ENCODE peak calls at places on chromosomes 2 and 18, in eight cellular contexts. One of them, this sample, is unnamed.

GRCh38 chr2:27980242-27980641 is 89.7 kb downstream of the BABAM2 start:
- DNase-seq in stimulated activated CD4-positive, alpha-beta T cell treated with anti-CD3 and anti-CD28 coated beads, Interleukin-15, amount 100 ng/mL, for 24 hours: no peak
- DNase-seq in GM23248: no peak
- DNase-seq in GM04503: no peak
- DNase-seq in activated T-cell treated with anti-CD3 and anti-CD28 coated beads, Interleukin-2, amount 50 U/mL, for 1 hour: no peak
- DNase-seq in activated naive CD8-positive, alpha-beta T cell treated with anti-CD3 and anti-CD28 coated beads for 36 hours: no peak
- DNase-seq in PC-3: no peak
- DNase-seq in Caki2: no peak
- DNase-seq in this sample: no peak

GRCh38 chr2:133817680-133818566 is 249.7 kb upstream of the NCKAP5 start:
- DNase-seq in Caki2: peak
- DNase-seq in PC-3: peak
- DNase-seq in activated naive CD8-positive, alpha-beta T cell treated with anti-CD3 and anti-CD28 coated beads for 36 hours: no peak
- DNase-seq in stimulated activated CD4-positive, alpha-beta T cell treated with anti-CD3 and anti-CD28 coated beads, Interleukin-15, amount 100 ng/mL, for 24 hours: no peak
- DNase-seq in GM23248: peak
- DNase-seq in GM04503: peak
- DNase-seq in activated T-cell treated with anti-CD3 and anti-CD28 coated beads, Interleukin-2, amount 50 U/mL, for 1 hour: no peak
- DNase-seq in this sample: no peak

GRCh38 chr2:119630121-119630520 is 48.9 kb upstream of the TMEM177 start:
- DNase-seq in stimulated activated CD4-positive, alpha-beta T cell treated with anti-CD3 and anti-CD28 coated beads, Interleukin-15, amount 100 ng/mL, for 24 hours: no peak
- DNase-seq in activated T-cell treated with anti-CD3 and anti-CD28 coated beads, Interleukin-2, amount 50 U/mL, for 1 hour: no peak
- DNase-seq in Caki2: no peak
- DNase-seq in GM23248: no peak
- DNase-seq in activated naive CD8-positive, alpha-beta T cell treated with anti-CD3 and anti-CD28 coated beads for 36 hours: no peak
- DNase-seq in PC-3: no peak
- DNase-seq in GM04503: no peak
- DNase-seq in this sample: no peak

GRCh38 chr2:42421601-42422252 is 60.7 kb upstream of the COX7A2L start:
- DNase-seq in activated T-cell treated with anti-CD3 and anti-CD28 coated beads, Interleukin-2, amount 50 U/mL, for 1 hour: no peak
- DNase-seq in GM04503: no peak
- DNase-seq in stimulated activated CD4-positive, alpha-beta T cell treated with anti-CD3 and anti-CD28 coated beads, Interleukin-15, amount 100 ng/mL, for 24 hours: no peak
- DNase-seq in Caki2: no peak
- DNase-seq in GM23248: peak
- DNase-seq in activated naive CD8-positive, alpha-beta T cell treated with anti-CD3 and anti-CD28 coated beads for 36 hours: no peak
- DNase-seq in PC-3: peak
- DNase-seq in this sample: no peak

GRCh38 chr2:26241928-26242436 is 2.5 kb downstream of the HADHA start:
- DNase-seq in stimulated activated CD4-positive, alpha-beta T cell treated with anti-CD3 and anti-CD28 coated beads, Interleukin-15, amount 100 ng/mL, for 24 hours: no peak
- DNase-seq in PC-3: no peak
- DNase-seq in GM04503: no peak
- DNase-seq in activated T-cell treated with anti-CD3 and anti-CD28 coated beads, Interleukin-2, amount 50 U/mL, for 1 hour: no peak
- DNase-seq in activated naive CD8-positive, alpha-beta T cell treated with anti-CD3 and anti-CD28 coated beads for 36 hours: no peak
- DNase-seq in Caki2: no peak
- DNase-seq in GM23248: no peak
- DNase-seq in this sample: no peak

GRCh38 chr2:213261715-213262114 is 22.5 kb upstream of the SPAG16 start:
- DNase-seq in GM04503: no peak
- DNase-seq in activated T-cell treated with anti-CD3 and anti-CD28 coated beads, Interleukin-2, amount 50 U/mL, for 1 hour: no peak
- DNase-seq in activated naive CD8-positive, alpha-beta T cell treated with anti-CD3 and anti-CD28 coated beads for 36 hours: no peak
- DNase-seq in Caki2: no peak
- DNase-seq in GM23248: peak
- DNase-seq in stimulated activated CD4-positive, alpha-beta T cell treated with anti-CD3 and anti-CD28 coated beads, Interleukin-15, amount 100 ng/mL, for 24 hours: no peak
- DNase-seq in PC-3: no peak
- DNase-seq in this sample: no peak

GRCh38 chr2:200356794-200357472 is 50.4 kb downstream of the SPATS2L start:
- DNase-seq in Caki2: no peak
- DNase-seq in GM23248: peak
- DNase-seq in stimulated activated CD4-positive, alpha-beta T cell treated with anti-CD3 and anti-CD28 coated beads, Interleukin-15, amount 100 ng/mL, for 24 hours: no peak
- DNase-seq in GM04503: peak
- DNase-seq in activated naive CD8-positive, alpha-beta T cell treated with anti-CD3 and anti-CD28 coated beads for 36 hours: no peak
- DNase-seq in PC-3: no peak
- DNase-seq in activated T-cell treated with anti-CD3 and anti-CD28 coated beads, Interleukin-2, amount 50 U/mL, for 1 hour: no peak
- DNase-seq in this sample: no peak

GRCh38 chr2:101168647-101169046 is 17.5 kb upstream of the TBC1D8 start:
- DNase-seq in GM04503: no peak
- DNase-seq in PC-3: no peak
- DNase-seq in GM23248: no peak
- DNase-seq in activated naive CD8-positive, alpha-beta T cell treated with anti-CD3 and anti-CD28 coated beads for 36 hours: no peak
- DNase-seq in stimulated activated CD4-positive, alpha-beta T cell treated with anti-CD3 and anti-CD28 coated beads, Interleukin-15, amount 100 ng/mL, for 24 hours: no peak
- DNase-seq in activated T-cell treated with anti-CD3 and anti-CD28 coated beads, Interleukin-2, amount 50 U/mL, for 1 hour: no peak
- DNase-seq in Caki2: no peak
- DNase-seq in this sample: no peak

GRCh38 chr2:39487398-39488250 is 50.5 kb upstream of the MAP4K3 start:
- DNase-seq in Caki2: no peak
- DNase-seq in activated T-cell treated with anti-CD3 and anti-CD28 coated beads, Interleukin-2, amount 50 U/mL, for 1 hour: no peak
- DNase-seq in PC-3: peak
- DNase-seq in stimulated activated CD4-positive, alpha-beta T cell treated with anti-CD3 and anti-CD28 coated beads, Interleukin-15, amount 100 ng/mL, for 24 hours: no peak
- DNase-seq in GM04503: no peak
- DNase-seq in GM23248: peak
- DNase-seq in activated naive CD8-positive, alpha-beta T cell treated with anti-CD3 and anti-CD28 coated beads for 36 hours: no peak
- DNase-seq in this sample: no peak

GRCh38 chr18:13642440-13642827 is 83.9 kb downstream of the FAM210A start:
- DNase-seq in activated T-cell treated with anti-CD3 and anti-CD28 coated beads, Interleukin-2, amount 50 U/mL, for 1 hour: no peak
- DNase-seq in GM23248: no peak
- DNase-seq in stimulated activated CD4-positive, alpha-beta T cell treated with anti-CD3 and anti-CD28 coated beads, Interleukin-15, amount 100 ng/mL, for 24 hours: no peak
- DNase-seq in activated naive CD8-positive, alpha-beta T cell treated with anti-CD3 and anti-CD28 coated beads for 36 hours: no peak
- DNase-seq in PC-3: no peak
- DNase-seq in Caki2: no peak
- DNase-seq in GM04503: no peak
- DNase-seq in this sample: no peak

GRCh38 chr2:179936654-179937053 is 70.4 kb downstream of the CWC22 start:
- DNase-seq in GM23248: peak
- DNase-seq in Caki2: peak
- DNase-seq in PC-3: peak
- DNase-seq in activated T-cell treated with anti-CD3 and anti-CD28 coated beads, Interleukin-2, amount 50 U/mL, for 1 hour: no peak
- DNase-seq in activated naive CD8-positive, alpha-beta T cell treated with anti-CD3 and anti-CD28 coated beads for 36 hours: peak
- DNase-seq in stimulated activated CD4-positive, alpha-beta T cell treated with anti-CD3 and anti-CD28 coated beads, Interleukin-15, amount 100 ng/mL, for 24 hours: peak
- DNase-seq in GM04503: no peak
- DNase-seq in this sample: peak

GRCh38 chr2:719191-719590 is 42.0 kb upstream of the TMEM18 start:
- DNase-seq in stimulated activated CD4-positive, alpha-beta T cell treated with anti-CD3 and anti-CD28 coated beads, Interleukin-15, amount 100 ng/mL, for 24 hours: no peak
- DNase-seq in GM04503: no peak
- DNase-seq in PC-3: no peak
- DNase-seq in Caki2: no peak
- DNase-seq in activated naive CD8-positive, alpha-beta T cell treated with anti-CD3 and anti-CD28 coated beads for 36 hours: no peak
- DNase-seq in GM23248: no peak
- DNase-seq in activated T-cell treated with anti-CD3 and anti-CD28 coated beads, Interleukin-2, amount 50 U/mL, for 1 hour: no peak
- DNase-seq in this sample: no peak

GRCh38 chr2:42312106-42312505 is 48.9 kb downstream of the COX7A2L start:
- DNase-seq in PC-3: no peak
- DNase-seq in activated naive CD8-positive, alpha-beta T cell treated with anti-CD3 and anti-CD28 coated beads for 36 hours: no peak
- DNase-seq in GM04503: no peak
- DNase-seq in stimulated activated CD4-positive, alpha-beta T cell treated with anti-CD3 and anti-CD28 coated beads, Interleukin-15, amount 100 ng/mL, for 24 hours: no peak
- DNase-seq in activated T-cell treated with anti-CD3 and anti-CD28 coated beads, Interleukin-2, amount 50 U/mL, for 1 hour: no peak
- DNase-seq in Caki2: no peak
- DNase-seq in GM23248: no peak
- DNase-seq in this sample: peak

GRCh38 chr2:201733544-201733943 is 35.1 kb upstream of the MPP4 start:
- DNase-seq in stimulated activated CD4-positive, alpha-beta T cell treated with anti-CD3 and anti-CD28 coated beads, Interleukin-15, amount 100 ng/mL, for 24 hours: no peak
- DNase-seq in activated naive CD8-positive, alpha-beta T cell treated with anti-CD3 and anti-CD28 coated beads for 36 hours: no peak
- DNase-seq in activated T-cell treated with anti-CD3 and anti-CD28 coated beads, Interleukin-2, amount 50 U/mL, for 1 hour: no peak
- DNase-seq in PC-3: no peak
- DNase-seq in Caki2: no peak
- DNase-seq in GM23248: peak
- DNase-seq in GM04503: no peak
- DNase-seq in this sample: no peak

GRCh38 chr18:48766025-48766424 is 184.7 kb downstream of the SMAD7 start:
- DNase-seq in PC-3: no peak
- DNase-seq in activated T-cell treated with anti-CD3 and anti-CD28 coated beads, Interleukin-2, amount 50 U/mL, for 1 hour: no peak
- DNase-seq in GM23248: no peak
- DNase-seq in Caki2: no peak
- DNase-seq in GM04503: no peak
- DNase-seq in activated naive CD8-positive, alpha-beta T cell treated with anti-CD3 and anti-CD28 coated beads for 36 hours: no peak
- DNase-seq in stimulated activated CD4-positive, alpha-beta T cell treated with anti-CD3 and anti-CD28 coated beads, Interleukin-15, amount 100 ng/mL, for 24 hours: no peak
- DNase-seq in this sample: peak

GRCh38 chr2:205333351-205333750 is 348.9 kb upstream of the NRP2 start:
- DNase-seq in GM23248: no peak
- DNase-seq in GM04503: no peak
- DNase-seq in PC-3: no peak
- DNase-seq in activated T-cell treated with anti-CD3 and anti-CD28 coated beads, Interleukin-2, amount 50 U/mL, for 1 hour: no peak
- DNase-seq in activated naive CD8-positive, alpha-beta T cell treated with anti-CD3 and anti-CD28 coated beads for 36 hours: no peak
- DNase-seq in Caki2: no peak
- DNase-seq in stimulated activated CD4-positive, alpha-beta T cell treated with anti-CD3 and anti-CD28 coated beads, Interleukin-15, amount 100 ng/mL, for 24 hours: no peak
- DNase-seq in this sample: no peak

GRCh38 chr2:119276864-119277263 is 53.2 kb downstream of the STEAP3 start:
- DNase-seq in GM23248: no peak
- DNase-seq in stimulated activated CD4-positive, alpha-beta T cell treated with anti-CD3 and anti-CD28 coated beads, Interleukin-15, amount 100 ng/mL, for 24 hours: no peak
- DNase-seq in Caki2: no peak
- DNase-seq in GM04503: no peak
- DNase-seq in activated T-cell treated with anti-CD3 and anti-CD28 coated beads, Interleukin-2, amount 50 U/mL, for 1 hour: no peak
- DNase-seq in activated naive CD8-positive, alpha-beta T cell treated with anti-CD3 and anti-CD28 coated beads for 36 hours: no peak
- DNase-seq in PC-3: no peak
- DNase-seq in this sample: no peak